ENCODE peak calls at places on chromosome 14, in eight cellular contexts. L is fibroblast of the conjunctiva, I is left ventricle myocardium inferior, U is NCI-H524, C is retina, P is dermis microvascular lymphatic vessel endothelial cell, Q is activated T-helper 1 cell treated with Interleukin-2 at 50 U/mL for 16 hours, D is GOT3. Y is an unnamed sample.

GRCh38 chr14:86712176-86712575 is 1182.2 kb downstream of the FLRT2 start:
- DNase-seq in P (no peak), I (no peak), U (no peak), Q (no peak), C (no peak), L (no peak), D (no peak), Y (no peak)

GRCh38 chr14:55336691-55337090 is 65.5 kb downstream of the FBXO34 start:
- DNase-seq in L (no peak), U (no peak), P (no peak), D (no peak), I (no peak), C (no peak), Q (no peak), Y (no peak)

GRCh38 chr14:96602186-96602585 is 100.0 kb downstream of the PAPOLA start:
- DNase-seq in P (no peak), I (no peak), L (no peak), Q (no peak), C (no peak), D (no peak), U (no peak), Y (no peak)

GRCh38 chr14:68182492-68182891 is 362.9 kb downstream of the RAD51B start:
- DNase-seq in L (no peak), U (no peak), P (no peak), Q (no peak), C (no peak), I (no peak), D (no peak), Y (no peak)

GRCh38 chr14:101538865-101539264 is 22.4 kb upstream of the DIO3 start:
- DNase-seq in C (no peak), L (no peak), I (no peak), D (no peak), U (no peak), P (no peak), Q (no peak), Y (no peak)

GRCh38 chr14:34628681-34629135 is 1.2 kb downstream of the SNX6 start:
- DNase-seq in U (peak), P (no peak), I (peak), D (no peak), C (peak), L (no peak), Q (no peak), Y (peak)

GRCh38 chr14:72804653-72805180 is 89.2 kb downstream of the DPF3 start:
- DNase-seq in D (no peak), I (no peak), C (no peak), P (no peak), L (no peak), Q (no peak), U (no peak), Y (peak)

GRCh38 chr14:67442139-67442906 is 30.4 kb upstream of the PLEK2 start:
- DNase-seq in D (no peak), C (no peak), U (no peak), P (no peak), L (no peak), I (no peak), Q (no peak), Y (no peak)

GRCh38 chr14:48504921-48505320 is 829.5 kb upstream of the MDGA2 start:
- DNase-seq in P (no peak), C (no peak), U (peak), D (no peak), I (no peak), L (no peak), Q (no peak), Y (no peak)

GRCh38 chr14:101196795-101197590 is 293.5 kb upstream of the RTL1 start:
- DNase-seq in P (no peak), U (no peak), I (no peak), Q (no peak), C (no peak), D (no peak), L (no peak), Y (peak)

GRCh38 chr14:61477845-61478438 is 156.6 kb downstream of the PRKCH start:
- DNase-seq in Q (no peak), C (no peak), D (no peak), I (peak), P (no peak), L (no peak), U (no peak), Y (no peak)

GRCh38 chr14:96077983-96078686 is 39.0 kb downstream of the C14orf132 start:
- DNase-seq in P (no peak), C (no peak), U (peak), Q (no peak), L (no peak), I (no peak), D (no peak), Y (no peak)

GRCh38 chr14:60485600-60486251 is at the start of gene C14orf39:
- DNase-seq in L (peak), I (no peak), Q (no peak), P (no peak), C (peak), D (no peak), U (peak), Y (no peak)

GRCh38 chr14:32078030-32078793 is 1.1 kb downstream of the ARHGAP5 start:
- DNase-seq in L (no peak), Q (peak), U (peak), D (no peak), I (peak), P (no peak), C (no peak), Y (no peak)

GRCh38 chr14:91252901-91253794 is 8.6 kb upstream of the GPR68 start:
- DNase-seq in U (peak), Q (peak), P (no peak), C (peak), I (peak), L (no peak), D (peak), Y (no peak)

GRCh38 chr14:81710232-81710845 is 176.7 kb upstream of the SEL1L start:
- DNase-seq in P (peak), C (peak), U (peak), L (peak), D (no peak), I (no peak), Q (no peak), Y (peak)

GRCh38 chr14:104705340-104706047 is 16.1 kb downstream of the INF2 start:
- DNase-seq in Q (no peak), D (no peak), I (no peak), C (no peak), U (no peak), L (no peak), P (no peak), Y (no peak)

GRCh38 chr14:77264466-77265186 is 6.4 kb downstream of the NGB start:
- DNase-seq in L (no peak), I (no peak), D (no peak), Q (no peak), P (no peak), C (no peak), U (peak), Y (no peak)

GRCh38 chr14:106318700-106319099 is 792.3 kb downstream of the TMEM121 start:
- DNase-seq in P (no peak), I (no peak), L (no peak), D (no peak), U (no peak), Q (peak), C (no peak), Y (no peak)

GRCh38 chr14:23120405-23121251 is 1.6 kb upstream of the CEBPE start:
- DNase-seq in L (peak), P (peak), Q (peak), D (peak), C (peak), I (peak), U (peak), Y (peak)

GRCh38 chr14:90759370-90760054 is 56.7 kb downstream of the TTC7B start:
- DNase-seq in L (no peak), Q (no peak), P (no peak), I (no peak), D (no peak), U (peak), C (no peak), Y (no peak)

GRCh38 chr14:24418492-24418873 is 11.0 kb downstream of the CBLN3 start:
- DNase-seq in Q (no peak), L (no peak), C (no peak), P (no peak), U (no peak), D (no peak), I (no peak), Y (no peak)

GRCh38 chr14:73462078-73462715 is 3.9 kb upstream of the NUMB start:
- DNase-seq in I (peak), U (peak), Q (no peak), D (no peak), C (no peak), L (peak), P (peak), Y (no peak)

GRCh38 chr14:56474419-56475022 is 105.1 kb upstream of the TMEM260 start:
- DNase-seq in L (peak), C (peak), P (peak), D (no peak), Q (no peak), I (no peak), U (peak), Y (no peak)

GRCh38 chr14:89607453-89607852 is 190.4 kb upstream of the FOXN3 start:
- DNase-seq in I (no peak), C (no peak), P (no peak), L (no peak), Q (no peak), D (no peak), U (no peak), Y (no peak)

GRCh38 chr14:21155963-21156362 is at the start of gene OR5AU1:
- DNase-seq in P (no peak), Q (no peak), D (no peak), I (no peak), C (no peak), U (no peak), L (no peak), Y (no peak)

GRCh38 chr14:100592461-100592871 is 5.2 kb upstream of the BEGAIN start:
- DNase-seq in C (peak), D (no peak), Q (no peak), L (no peak), U (no peak), I (no peak), P (no peak), Y (no peak)

GRCh38 chr14:82655770-82656169 is 1122.1 kb upstream of the SEL1L start:
- DNase-seq in I (no peak), L (no peak), U (no peak), D (no peak), C (no peak), Q (no peak), P (no peak), Y (no peak)

GRCh38 chr14:104109731-104110361 is 24.3 kb downstream of the ASPG start:
- DNase-seq in I (peak), L (no peak), Q (no peak), C (no peak), U (no peak), P (no peak), D (no peak), Y (no peak)

GRCh38 chr14:94388027-94388895 is at the start of gene SERPINA1:
- DNase-seq in U (peak), C (no peak), L (no peak), D (no peak), Q (no peak), P (no peak), I (no peak), Y (peak)